ENCODE peak calls at places on chromosomes 7 and 10, in ten cellular contexts. D is Panc1, R is GM23338, M is stomach, Y is sigmoid colon, K is HCT116, N is prostate gland, X is suprapubic skin, A is SK-N-SH, W is breast epithelium. I is an unnamed sample. For H3K4me1, the result is how much of the 10 kb centered on the place peaks cover.

GRCh38 chr7:142795339-142795863 is 24.6 kb downstream of the PRSS2 start:
- DNase-seq in W (no peak), M (no peak), D (no peak), R (peak), N (no peak), X (no peak), K (no peak), Y (no peak), A (no peak), I (peak)

GRCh38 chr7:2523941-2524807 is 4.6 kb downstream of the LFNG start:
- DNase-seq in R (peak), N (peak), W (peak), Y (no peak), M (peak), K (peak), D (no peak), A (peak), X (no peak), I (peak)

GRCh38 chr10:12590682-12591642 is 241.6 kb downstream of the CAMK1D start:
- DNase-seq in Y (peak), M (no peak), N (no peak), X (no peak), R (no peak), D (no peak), K (no peak), A (no peak), W (no peak), I (no peak)

GRCh38 chr10:67849331-67850011 is 11.5 kb upstream of the DNAJC12 start:
- DNase-seq in W (peak), Y (peak), K (peak), X (peak), R (peak), D (peak), A (peak), M (peak), N (peak), I (peak)

GRCh38 chr10:121579656-121580055 is 18.6 kb downstream of the FGFR2 start:
- DNase-seq in N (peak), M (no peak), Y (no peak), D (no peak), R (peak), K (no peak), X (no peak), W (no peak), A (no peak), I (no peak)

GRCh38 chr7:50610521-50611277 is 45.5 kb upstream of the DDC start:
- DNase-seq in Y (no peak), X (no peak), N (no peak), D (peak), A (no peak), R (no peak), M (no peak), K (no peak), W (no peak), I (no peak)

GRCh38 chr7:130409722-130410072 is 29.4 kb downstream of the CPA1 start:
- DNase-seq in R (no peak), M (no peak), K (no peak), X (no peak), N (no peak), A (no peak), Y (no peak), W (no peak), D (no peak), I (no peak)

GRCh38 chr7:77794000-77794399 is 4.2 kb downstream of the TMEM60 start:
- DNase-seq in W (no peak), Y (no peak), A (no peak), M (no peak), X (no peak), N (no peak), D (no peak), R (no peak), K (no peak), I (no peak)

GRCh38 chr10:9294865-9295264 is 1240.4 kb downstream of the GATA3 start:
- DNase-seq in N (no peak), W (no peak), K (no peak), D (no peak), A (no peak), X (no peak), M (no peak), R (no peak), Y (no peak), I (no peak)

GRCh38 chr7:42932861-42933591 is 850 bp downstream of the MRPL32 start:
- DNase-seq in W (no peak), K (no peak), A (peak), Y (no peak), N (no peak), D (no peak), M (peak), R (peak), X (no peak), I (no peak)

GRCh38 chr7:954330-955238 is at the start of gene ADAP1:
- DNase-seq in M (peak), W (peak), X (no peak), A (peak), D (no peak), R (peak), K (no peak), N (no peak), Y (peak), I (peak)

GRCh38 chr10:100567249-100567648 is 31.5 kb downstream of the HIF1AN start:
- DNase-seq in R (no peak), M (no peak), W (no peak), D (no peak), Y (no peak), X (no peak), K (no peak), A (no peak), N (no peak), I (no peak)

GRCh38 chr7:149007615-149008014 is 20.7 kb downstream of the PDIA4 start:
- DNase-seq in M (no peak), R (no peak), W (no peak), K (no peak), Y (no peak), A (no peak), D (no peak), X (no peak), N (no peak), I (peak)

GRCh38 chr7:95620631-95621030 is 24.3 kb upstream of the PDK4 start:
- DNase-seq in R (no peak), W (no peak), N (no peak), M (no peak), Y (no peak), D (no peak), K (no peak), A (no peak), X (no peak), I (no peak)

GRCh38 chr10:132780356-132780755 is 5.6 kb downstream of the NKX6-2 start:
- DNase-seq in A (no peak), X (no peak), R (no peak), D (no peak), W (no peak), N (no peak), Y (no peak), K (no peak), M (no peak), I (no peak)

GRCh38 chr7:120400806-120401455 is 128.0 kb downstream of the KCND2 start:
- DNase-seq in N (no peak), W (no peak), M (no peak), A (no peak), K (no peak), Y (no peak), R (no peak), X (no peak), D (no peak), I (no peak)
- H3K4me3 ChIP-seq in N (no peak), W (no peak), M (no peak), A (no peak), K (no peak), Y (no peak), R (no peak), X (no peak), D (no peak), I (no peak)

DNA sequence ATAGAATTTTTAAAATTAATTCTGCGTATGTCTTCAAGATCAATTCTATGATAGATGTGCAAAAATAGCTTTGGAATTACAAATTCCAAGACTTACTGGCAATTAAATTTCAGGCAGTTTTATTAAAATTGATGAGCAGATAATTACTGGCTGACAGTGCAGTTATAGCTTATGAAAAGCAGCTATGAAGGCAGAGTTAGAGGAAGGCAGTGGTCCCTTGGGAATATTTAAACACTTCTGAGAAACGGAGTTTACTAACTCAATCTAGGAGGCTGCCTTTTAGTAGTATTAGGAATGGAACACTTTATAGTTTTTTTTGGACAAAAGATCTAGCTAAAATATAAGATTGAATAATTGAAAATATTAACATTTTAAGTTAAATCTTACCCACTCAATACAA is 70.8 kb downstream of the CFTR start:
- DNase-seq in X (no peak), W (no peak), A (no peak), D (no peak), N (no peak), R (no peak), K (no peak), Y (no peak), M (no peak), I (no peak)
- TF ChIP-seq POLR2AphosphoS5 in X (no peak), W (no peak), A (no peak), D (no peak), N (no peak), R (no peak), K (no peak), Y (no peak), M (no peak), I (no peak)

DNA sequence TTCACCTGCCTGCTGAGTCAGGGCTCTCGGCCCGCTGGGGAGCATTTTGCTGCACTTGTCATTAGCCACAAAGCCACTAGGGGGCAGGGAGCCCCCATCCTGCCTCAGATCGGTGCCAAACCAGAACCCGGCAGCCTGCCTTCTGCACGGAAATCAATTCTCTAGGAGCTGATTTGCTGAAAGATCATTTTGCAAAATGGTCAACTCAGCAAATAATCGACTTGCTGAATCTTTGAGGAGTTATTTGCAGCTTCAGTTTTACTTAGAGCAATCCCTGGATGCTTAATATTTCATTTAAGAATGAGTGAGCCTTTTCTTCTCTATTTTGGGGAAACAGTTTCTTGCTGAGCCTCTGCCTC is 1.7 kb upstream of the GIMAP8 start:
- DNase-seq in N (peak), K (peak), W (peak), Y (peak), X (peak), A (peak), R (peak), M (peak), D (peak), I (peak)
- H3K4me1 ChIP-seq in N (under half), K (under half), W (under half), Y (under half), X (under half), A (under half), R (under half), M (under half), D (under half), I (half or more)

DNA sequence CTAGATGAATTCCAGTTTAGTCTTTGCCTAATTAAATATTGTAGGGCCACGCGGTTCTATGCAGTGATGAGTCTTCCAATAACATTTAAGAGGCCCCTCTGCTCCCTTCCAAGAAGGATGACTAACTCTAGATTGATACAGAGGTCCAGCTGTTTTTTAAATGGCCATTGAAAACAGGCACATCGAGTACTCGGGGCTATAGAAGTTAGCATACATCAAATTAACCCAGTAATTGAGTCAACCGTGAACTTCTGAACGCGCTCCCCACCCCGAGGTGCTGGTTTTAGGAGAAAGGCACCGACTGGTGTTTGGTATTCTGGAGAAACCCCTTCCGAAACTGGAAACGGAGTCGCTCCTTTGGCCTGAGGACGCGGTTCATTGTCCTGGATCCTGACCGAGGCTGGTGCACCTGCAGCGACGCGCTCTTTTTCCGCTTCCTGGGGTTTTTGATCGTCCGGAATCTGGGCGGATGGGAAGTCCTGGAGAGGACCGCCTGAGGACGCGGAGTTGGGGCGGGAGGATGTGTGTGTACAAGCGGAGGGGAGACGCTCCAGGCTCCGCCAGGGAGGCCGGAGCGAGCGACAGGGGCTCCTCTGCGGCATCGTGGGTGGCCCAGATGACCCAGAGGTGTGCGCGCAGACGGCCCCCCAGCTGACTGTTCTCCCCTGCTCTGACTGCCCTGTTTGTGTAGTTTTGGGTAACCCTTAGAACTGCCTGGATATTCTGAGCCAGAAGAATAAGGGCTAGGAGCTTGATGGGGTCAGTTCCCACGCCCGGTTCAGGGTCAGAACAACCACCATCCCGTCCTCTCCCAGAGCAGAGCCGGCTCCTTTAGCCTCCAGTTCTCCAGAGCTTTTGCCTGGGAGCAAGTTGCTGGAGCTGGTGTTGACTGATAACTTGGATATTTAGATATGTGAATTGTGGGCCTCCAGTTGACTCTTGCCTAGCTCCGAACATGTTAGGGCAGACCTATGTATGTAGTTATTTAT is 712 bp downstream of the FAM221A start:
- DNase-seq in M (peak), W (peak), K (no peak), X (no peak), A (peak), Y (peak), D (no peak), N (peak), R (peak), I (peak)
- H3K4me3 ChIP-seq in M (peak), W (peak), K (peak), X (peak), A (peak), Y (peak), D (peak), N (peak), R (peak), I (peak)

GRCh38 chr7:99997545-99998137 is 17.8 kb upstream of the ZKSCAN1 start:
- DNase-seq in A (peak), M (peak), K (no peak), X (no peak), D (no peak), Y (peak), R (peak), W (peak), N (peak), I (peak)
- TF ChIP-seq POLR2AphosphoS5 in A (no peak), M (no peak), K (no peak), X (no peak), D (no peak), Y (no peak), R (peak), W (peak), N (peak), I (peak)

DNA sequence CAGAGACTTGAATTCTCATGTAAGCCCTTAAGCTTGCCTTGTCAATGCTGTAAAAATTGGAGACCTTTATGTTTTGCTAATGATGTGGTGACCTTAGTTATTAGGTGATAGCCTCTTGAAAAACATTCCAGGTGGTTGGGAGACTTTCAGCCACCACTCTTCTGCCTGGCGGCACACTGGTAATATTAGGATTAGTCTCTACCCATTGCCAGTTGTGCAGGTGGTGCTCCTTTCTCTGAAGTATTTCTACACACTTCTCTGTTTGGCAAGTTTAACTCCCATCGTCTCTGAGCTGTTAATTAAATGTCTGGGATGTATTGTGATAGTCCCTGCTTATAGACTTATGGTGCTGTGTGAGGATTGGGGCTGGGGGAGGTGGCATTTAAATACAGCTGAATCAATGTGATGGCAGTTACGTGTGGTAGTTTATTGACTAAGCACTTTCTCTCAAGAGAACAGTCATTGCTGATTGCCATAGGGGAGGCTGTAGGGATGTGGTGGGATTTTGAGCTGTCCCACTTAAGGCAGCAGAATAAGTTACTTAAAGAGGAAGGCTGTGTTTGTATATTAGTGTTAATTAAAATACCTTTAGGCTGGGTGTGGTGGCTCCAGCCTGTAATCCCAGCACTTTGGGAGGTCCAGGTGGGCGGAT is 61.7 kb downstream of the DAGLB start:
- DNase-seq in W (no peak), M (no peak), Y (no peak), X (no peak), A (no peak), N (no peak), R (no peak), K (no peak), D (no peak), I (peak)
- H3K4me1 ChIP-seq in W (under half), M (half or more), Y (half or more), X (half or more), A (under half), N (under half), R (half or more), K (under half), D (half or more), I (half or more)

DNA sequence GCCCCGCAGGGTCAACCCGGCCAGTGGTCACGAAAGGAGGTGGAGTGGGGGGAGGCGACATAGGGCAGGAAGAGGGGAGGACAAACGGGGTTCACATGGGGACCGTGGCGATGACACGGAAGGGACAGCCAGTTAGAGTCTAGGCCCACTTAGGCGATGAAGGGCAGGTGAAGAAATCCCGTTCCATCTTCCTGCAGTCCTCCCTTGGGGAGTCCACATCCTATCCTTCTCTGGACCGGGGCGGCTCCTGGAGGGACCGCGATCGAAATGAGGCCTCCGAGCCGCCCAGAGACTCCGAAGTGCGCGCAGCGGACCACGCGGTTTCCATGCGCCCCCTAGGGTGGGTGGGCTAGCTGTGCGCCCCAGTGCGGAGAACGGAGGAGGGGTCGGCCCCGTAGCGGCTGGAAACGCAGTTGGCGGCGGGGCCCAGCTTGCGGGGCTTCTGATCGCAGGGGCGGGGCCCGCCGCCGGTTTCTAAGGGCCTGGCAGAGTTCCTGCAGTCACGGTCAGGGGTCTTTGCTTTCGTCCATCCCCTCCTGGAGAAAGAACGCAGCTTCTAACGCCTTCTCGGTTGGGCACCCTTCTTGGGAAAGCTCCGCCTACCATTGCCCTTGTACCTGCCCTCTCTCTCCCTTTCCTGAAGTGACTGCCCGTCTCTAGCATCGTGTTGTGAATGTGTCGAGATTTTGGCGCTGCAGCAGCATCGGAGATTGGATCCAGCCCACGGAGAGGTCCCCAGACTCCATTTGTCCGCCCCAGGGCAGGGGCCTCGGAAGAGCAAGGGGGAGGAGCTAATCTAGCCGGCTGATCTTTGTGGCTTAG is 17.9 kb upstream of the TMEM225B start:
- DNase-seq in A (peak), R (peak), M (no peak), Y (no peak), K (no peak), D (no peak), X (no peak), W (no peak), N (no peak), I (peak)
- H3K4me3 ChIP-seq in A (peak), R (peak), M (peak), Y (peak), K (no peak), D (peak), X (peak), W (peak), N (peak), I (peak)

DNA sequence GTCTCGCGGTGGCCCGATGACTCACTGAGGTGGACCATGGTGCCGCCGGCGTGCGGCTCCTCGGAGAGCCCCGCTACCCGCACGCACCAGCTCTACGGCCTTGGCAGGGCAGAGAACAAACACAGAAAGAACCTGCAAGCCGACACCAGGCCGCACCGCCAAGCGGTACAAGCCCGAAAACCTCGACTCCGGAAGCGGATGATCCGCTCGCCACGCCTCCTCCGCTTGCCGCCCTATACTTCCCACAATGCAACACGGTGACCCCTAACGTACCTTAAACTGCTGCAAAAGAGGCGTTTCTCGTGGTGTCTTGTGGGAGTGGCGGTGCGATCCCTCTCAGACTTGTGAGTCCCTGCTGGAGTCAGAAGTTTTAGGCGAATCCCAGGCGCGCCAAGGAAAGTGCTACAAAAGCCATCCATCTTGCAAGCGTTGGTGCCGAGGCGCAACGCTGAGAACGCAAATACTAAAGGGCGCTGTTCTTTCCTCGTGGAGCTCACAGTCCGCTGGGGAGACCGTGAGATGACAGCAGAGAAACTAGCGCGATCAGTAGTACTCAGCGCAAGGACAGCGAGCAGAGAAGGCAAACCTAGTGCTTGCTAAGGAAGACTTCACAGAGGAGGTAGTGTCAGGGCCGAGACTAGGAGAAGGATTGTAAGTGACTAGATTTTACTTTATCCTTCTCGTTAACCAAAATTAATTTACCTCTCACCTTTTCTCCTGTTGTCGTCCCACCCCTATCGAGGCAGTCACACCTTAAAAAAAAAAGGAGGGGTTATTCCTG is at the start of gene MRPS16:
- DNase-seq in R (peak), K (peak), D (peak), N (peak), W (peak), X (peak), Y (peak), A (peak), M (peak), I (peak)
- TF ChIP-seq POLR2AphosphoS5 in R (peak), K (peak), D (peak), N (peak), W (peak), X (peak), Y (peak), A (peak), M (peak), I (peak)

GRCh38 chr7:12152196-12152918 is 58.7 kb upstream of the TMEM106B start:
- DNase-seq in N (no peak), Y (no peak), W (no peak), X (no peak), R (no peak), M (no peak), D (no peak), K (no peak), A (peak), I (no peak)
- H3K4me1 ChIP-seq in N (under half), Y (under half), W (under half), X (under half), R (under half), M (under half), D (under half), K (under half), A (under half), I (under half)